ENCODE peak calls at places on chromosomes 16 and 17, in seven cellular contexts. One of them, this sample, is unnamed.

GRCh38 chr16:67907397-67907796 is 14.3 kb downstream of the PSKH1 start:
- DNase-seq in mesenchymal stem cell: no peak
- DNase-seq in H1: no peak
- DNase-seq in mesendoderm: no peak
- DNase-seq in IMR-90: no peak
- DNase-seq in H9: no peak
- DNase-seq in trophoblast cell: no peak
- DNase-seq in this sample: no peak

GRCh38 chr17:65594585-65594940 is 33.1 kb upstream of the AXIN2 start:
- DNase-seq in mesenchymal stem cell: peak; percentile 32
- DNase-seq in H1: no peak
- DNase-seq in mesendoderm: no peak
- DNase-seq in IMR-90: peak; percentile 34
- DNase-seq in H9: no peak
- DNase-seq in trophoblast cell: no peak
- DNase-seq in this sample: no peak

GRCh38 chr17:73957564-73957963 is 245.9 kb upstream of the RPL38 start:
- DNase-seq in mesenchymal stem cell: no peak
- DNase-seq in H1: no peak
- DNase-seq in mesendoderm: peak; percentile 44
- DNase-seq in IMR-90: no peak
- DNase-seq in H9: no peak
- DNase-seq in trophoblast cell: no peak
- DNase-seq in this sample: no peak

GRCh38 chr16:88738167-88739084 is 32.1 kb downstream of the CTU2 start:
- DNase-seq in mesenchymal stem cell: no peak
- DNase-seq in H1: no peak
- DNase-seq in mesendoderm: no peak
- DNase-seq in IMR-90: no peak
- DNase-seq in H9: no peak
- DNase-seq in trophoblast cell: no peak
- DNase-seq in this sample: no peak

GRCh38 chr17:83131268-83132011 is 52.0 kb downstream of the METRNL start:
- DNase-seq in mesenchymal stem cell: no peak
- DNase-seq in H1: no peak
- DNase-seq in mesendoderm: no peak
- DNase-seq in IMR-90: no peak
- DNase-seq in H9: peak; percentile 23
- DNase-seq in trophoblast cell: no peak
- DNase-seq in this sample: no peak

GRCh38 chr16:80569440-80570105 is 28.8 kb downstream of the DYNLRB2 start:
- DNase-seq in mesenchymal stem cell: no peak
- DNase-seq in H1: no peak
- DNase-seq in mesendoderm: no peak
- DNase-seq in IMR-90: peak; percentile 46
- DNase-seq in H9: no peak
- DNase-seq in trophoblast cell: no peak
- DNase-seq in this sample: no peak

GRCh38 chr16:4743217-4743897 is 9.0 kb downstream of the DNAAF8 start:
- DNase-seq in mesenchymal stem cell: no peak
- DNase-seq in H1: no peak
- DNase-seq in mesendoderm: no peak
- DNase-seq in IMR-90: no peak
- DNase-seq in H9: no peak
- DNase-seq in trophoblast cell: no peak
- DNase-seq in this sample: no peak

GRCh38 chr17:55295411-55296170 is 30.8 kb downstream of the HLF start:
- DNase-seq in mesenchymal stem cell: peak; percentile 43
- DNase-seq in H1: peak; percentile 76
- DNase-seq in mesendoderm: peak; percentile 70
- DNase-seq in IMR-90: peak; percentile 43
- DNase-seq in H9: peak; percentile 79
- DNase-seq in trophoblast cell: peak; percentile 76
- DNase-seq in this sample: peak; percentile 43

GRCh38 chr17:41687828-41688640 is 651 bp upstream of the EIF1 start:
- DNase-seq in mesenchymal stem cell: peak; percentile 54
- DNase-seq in H1: peak; percentile 48
- DNase-seq in mesendoderm: no peak
- DNase-seq in IMR-90: peak; percentile 15
- DNase-seq in H9: no peak
- DNase-seq in trophoblast cell: peak; percentile 58
- DNase-seq in this sample: no peak

GRCh38 chr16:21281698-21282389 is 3.8 kb upstream of the CRYM start:
- DNase-seq in mesenchymal stem cell: no peak
- DNase-seq in H1: no peak
- DNase-seq in mesendoderm: no peak
- DNase-seq in IMR-90: no peak
- DNase-seq in H9: no peak
- DNase-seq in trophoblast cell: no peak
- DNase-seq in this sample: no peak

GRCh38 chr17:42050360-42051012 is at the start of gene C17orf113:
- DNase-seq in mesenchymal stem cell: peak; percentile 49
- DNase-seq in H1: peak; percentile 76
- DNase-seq in mesendoderm: peak; percentile 68
- DNase-seq in IMR-90: no peak
- DNase-seq in H9: peak; percentile 78
- DNase-seq in trophoblast cell: peak; percentile 49
- DNase-seq in this sample: peak; percentile 63

GRCh38 chr16:53504161-53504663 is 1.2 kb upstream of the AKTIP start:
- DNase-seq in mesenchymal stem cell: no peak
- DNase-seq in H1: no peak
- DNase-seq in mesendoderm: peak; percentile 61
- DNase-seq in IMR-90: peak; percentile 31
- DNase-seq in H9: no peak
- DNase-seq in trophoblast cell: peak; percentile 23
- DNase-seq in this sample: no peak

GRCh38 chr16:68645494-68646388 is 631 bp downstream of the CDH3 start:
- DNase-seq in mesenchymal stem cell: no peak
- DNase-seq in H1: peak; percentile 82
- DNase-seq in mesendoderm: peak; percentile 87
- DNase-seq in IMR-90: no peak
- DNase-seq in H9: peak; percentile 79
- DNase-seq in trophoblast cell: peak; percentile 46
- DNase-seq in this sample: no peak

GRCh38 chr17:3867606-3868005 is 21.6 kb upstream of the NCBP3 start:
- DNase-seq in mesenchymal stem cell: no peak
- DNase-seq in H1: no peak
- DNase-seq in mesendoderm: no peak
- DNase-seq in IMR-90: no peak
- DNase-seq in H9: no peak
- DNase-seq in trophoblast cell: no peak
- DNase-seq in this sample: no peak
- H4K8ac ChIP-seq in mesenchymal stem cell: no peak overlapping the region
- H4K8ac ChIP-seq in H1: no peak overlapping the region
- H4K8ac ChIP-seq in mesendoderm: no peak overlapping the region
- H4K8ac ChIP-seq in IMR-90: no peak overlapping the region
- H4K8ac ChIP-seq in H9: no peak overlapping the region
- H4K8ac ChIP-seq in trophoblast cell: no peak overlapping the region
- H4K8ac ChIP-seq in this sample: no peak overlapping the region

GRCh38 chr17:58755577-58756245 is at the start of gene PPM1E:
- DNase-seq in mesenchymal stem cell: peak; percentile 39
- DNase-seq in H1: peak; percentile 93
- DNase-seq in mesendoderm: peak; percentile 93
- DNase-seq in IMR-90: peak; percentile 26
- DNase-seq in H9: peak; percentile 96
- DNase-seq in trophoblast cell: peak; percentile 54
- DNase-seq in this sample: peak; percentile 97

GRCh38 chr17:58756246-58757161 is 850 bp downstream of the PPM1E start:
- DNase-seq in mesenchymal stem cell: peak; percentile 2
- DNase-seq in H1: peak; percentile 64
- DNase-seq in mesendoderm: peak; percentile 18
- DNase-seq in IMR-90: no peak
- DNase-seq in H9: peak; percentile 48
- DNase-seq in trophoblast cell: peak; percentile 37
- DNase-seq in this sample: peak; percentile 24

GRCh38 chr17:58753026-58753425 is 2.6 kb upstream of the PPM1E start:
- DNase-seq in mesenchymal stem cell: no peak
- DNase-seq in H1: no peak
- DNase-seq in mesendoderm: no peak
- DNase-seq in IMR-90: no peak
- DNase-seq in H9: no peak
- DNase-seq in trophoblast cell: no peak
- DNase-seq in this sample: no peak

GRCh38 chr17:58757162-58757613 is 1.5 kb downstream of the PPM1E start:
- DNase-seq in mesenchymal stem cell: no peak
- DNase-seq in H1: no peak
- DNase-seq in mesendoderm: no peak
- DNase-seq in IMR-90: no peak
- DNase-seq in H9: no peak
- DNase-seq in trophoblast cell: no peak
- DNase-seq in this sample: no peak

DNA sequence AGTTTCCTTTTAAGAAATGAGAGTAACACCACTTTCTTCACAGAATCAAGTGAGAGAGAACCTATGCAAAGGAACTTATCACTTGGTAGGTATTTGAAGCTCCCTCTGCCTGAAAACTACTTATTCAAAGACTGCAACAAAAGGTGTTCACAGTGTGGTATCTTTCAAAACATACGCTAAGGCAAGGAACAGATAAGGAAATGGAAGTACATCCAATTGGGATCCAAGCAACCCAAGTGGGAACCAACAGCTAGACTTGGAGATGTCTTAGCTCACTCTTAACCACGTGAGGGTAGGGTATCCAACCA is 431 bp upstream of the PPM1E start:
- DNase-seq in mesenchymal stem cell: no peak
- DNase-seq in H1: no peak
- DNase-seq in mesendoderm: no peak
- DNase-seq in IMR-90: no peak
- DNase-seq in H9: no peak
- DNase-seq in trophoblast cell: no peak
- DNase-seq in this sample: no peak
- H4K8ac ChIP-seq in mesenchymal stem cell: no peak overlapping the region
- H4K8ac ChIP-seq in H1: no peak overlapping the region
- H4K8ac ChIP-seq in mesendoderm: no peak overlapping the region
- H4K8ac ChIP-seq in IMR-90: no peak overlapping the region
- H4K8ac ChIP-seq in H9: no peak overlapping the region
- H4K8ac ChIP-seq in trophoblast cell: no peak overlapping the region
- H4K8ac ChIP-seq in this sample: no peak overlapping the region

GRCh38 chr16:72073831-72074230 is 10.8 kb downstream of the HPR start:
- DNase-seq in mesenchymal stem cell: no peak
- DNase-seq in H1: no peak
- DNase-seq in mesendoderm: no peak
- DNase-seq in IMR-90: no peak
- DNase-seq in H9: no peak
- DNase-seq in trophoblast cell: no peak
- DNase-seq in this sample: no peak
- H4K8ac ChIP-seq in mesenchymal stem cell: no peak overlapping the region
- H4K8ac ChIP-seq in H1: no peak overlapping the region
- H4K8ac ChIP-seq in mesendoderm: no peak overlapping the region
- H4K8ac ChIP-seq in IMR-90: no peak overlapping the region
- H4K8ac ChIP-seq in H9: no peak overlapping the region
- H4K8ac ChIP-seq in trophoblast cell: no peak overlapping the region
- H4K8ac ChIP-seq in this sample: no peak overlapping the region

GRCh38 chr17:63544467-63545301 is 5.6 kb upstream of the DCAF7 start:
- DNase-seq in mesenchymal stem cell: no peak
- DNase-seq in H1: no peak
- DNase-seq in mesendoderm: no peak
- DNase-seq in IMR-90: no peak
- DNase-seq in H9: peak; percentile 44
- DNase-seq in trophoblast cell: no peak
- DNase-seq in this sample: no peak

GRCh38 chr17:63543822-63544420 is 6.4 kb upstream of the DCAF7 start:
- DNase-seq in mesenchymal stem cell: no peak
- DNase-seq in H1: no peak
- DNase-seq in mesendoderm: no peak
- DNase-seq in IMR-90: no peak
- DNase-seq in H9: peak; percentile 44
- DNase-seq in trophoblast cell: no peak
- DNase-seq in this sample: no peak

GRCh38 chr17:63542942-63543821 is 7.1 kb upstream of the DCAF7 start:
- DNase-seq in mesenchymal stem cell: no peak
- DNase-seq in H1: no peak
- DNase-seq in mesendoderm: no peak
- DNase-seq in IMR-90: no peak
- DNase-seq in H9: no peak
- DNase-seq in trophoblast cell: no peak
- DNase-seq in this sample: no peak

GRCh38 chr17:63540581-63540980 is 9.7 kb upstream of the DCAF7 start:
- DNase-seq in mesenchymal stem cell: no peak
- DNase-seq in H1: no peak
- DNase-seq in mesendoderm: no peak
- DNase-seq in IMR-90: no peak
- DNase-seq in H9: no peak
- DNase-seq in trophoblast cell: no peak
- DNase-seq in this sample: no peak

DNA sequence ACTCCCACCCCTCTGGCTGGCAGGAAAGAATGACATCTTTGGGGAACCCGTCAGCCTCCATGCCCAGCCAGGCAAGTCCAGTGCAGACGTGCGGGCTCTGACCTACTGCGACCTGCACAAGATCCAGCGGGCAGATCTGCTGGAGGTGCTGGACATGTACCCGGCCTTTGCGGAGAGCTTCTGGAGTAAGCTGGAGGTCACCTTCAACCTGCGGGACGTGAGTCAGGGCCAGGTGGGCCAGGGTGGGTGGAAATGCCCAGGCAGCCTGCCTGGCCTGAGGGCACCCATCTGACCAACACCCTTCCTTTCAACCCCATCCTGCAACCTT is 8.1 kb upstream of the DCAF7 start:
- DNase-seq in mesenchymal stem cell: no peak
- DNase-seq in H1: no peak
- DNase-seq in mesendoderm: no peak
- DNase-seq in IMR-90: no peak
- DNase-seq in H9: no peak
- DNase-seq in trophoblast cell: no peak
- DNase-seq in this sample: no peak
- H4K8ac ChIP-seq in mesenchymal stem cell: no peak overlapping the region
- H4K8ac ChIP-seq in H1: no peak overlapping the region
- H4K8ac ChIP-seq in mesendoderm: no peak overlapping the region
- H4K8ac ChIP-seq in IMR-90: no peak overlapping the region
- H4K8ac ChIP-seq in H9: no peak overlapping the region
- H4K8ac ChIP-seq in trophoblast cell: no peak overlapping the region
- H4K8ac ChIP-seq in this sample: no peak overlapping the region

DNA sequence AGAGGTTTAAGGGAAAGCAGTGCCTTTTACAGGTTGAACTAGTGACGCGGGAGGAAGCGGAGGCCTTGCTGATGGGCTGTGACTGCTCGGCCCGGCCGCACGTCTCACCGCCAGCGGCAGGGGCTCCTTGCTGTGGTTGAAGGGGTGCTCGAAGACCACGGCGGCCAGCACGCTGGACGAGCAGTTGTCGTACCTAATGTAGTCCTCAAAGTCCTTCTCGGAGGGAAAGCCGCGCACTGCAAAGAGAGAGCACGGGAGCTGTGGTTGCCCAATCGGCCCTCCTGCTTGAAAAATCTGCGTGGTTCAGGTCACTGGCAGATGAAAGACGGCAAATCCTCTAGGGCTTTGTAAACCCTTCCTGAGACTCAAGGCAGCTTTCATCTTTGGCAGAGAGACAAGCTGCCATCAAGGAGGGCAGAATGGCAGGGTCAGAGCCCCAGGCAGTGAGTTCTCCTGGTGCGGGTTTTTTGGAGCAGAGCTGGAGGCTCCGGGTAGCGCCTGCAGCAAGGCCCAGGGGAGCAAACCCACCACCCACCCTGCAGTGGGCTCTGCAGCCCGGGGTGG is 16.1 kb downstream of the ABCA3 start:
- DNase-seq in mesenchymal stem cell: no peak
- DNase-seq in H1: no peak
- DNase-seq in mesendoderm: no peak
- DNase-seq in IMR-90: no peak
- DNase-seq in H9: no peak
- DNase-seq in trophoblast cell: peak; percentile 21
- DNase-seq in this sample: no peak
- H4K8ac ChIP-seq in mesenchymal stem cell: no peak overlapping the region
- H4K8ac ChIP-seq in H1: peak overlapping the region; percentile 63
- H4K8ac ChIP-seq in mesendoderm: no peak overlapping the region
- H4K8ac ChIP-seq in IMR-90: no peak overlapping the region
- H4K8ac ChIP-seq in H9: no peak overlapping the region
- H4K8ac ChIP-seq in trophoblast cell: no peak overlapping the region
- H4K8ac ChIP-seq in this sample: no peak overlapping the region

This sample was measured in neuronal stem cell.